ENCODE peak calls at places on chromosomes 1 and 21, in five cellular contexts. P is OCI-LY7; Q is mesothelial cell of epicardium; W is effector memory CD8-positive, alpha-beta T cell; K is iPS-NIHi11. J is an unnamed sample.

GRCh38 chr1:53681647-53682368 is 57.2 kb downstream of the GLIS1 start:
- DNase-seq in Q (peak; percentile 71), K (peak; percentile 88), W (peak; percentile 39), P (peak; percentile 40), J (peak; percentile 90)

GRCh38 chr1:232622378-232622777 is 7.6 kb downstream of the SIPA1L2 start:
- DNase-seq in Q (no peak), K (no peak), P (no peak), W (no peak), J (no peak)

GRCh38 chr1:114269539-114269938 is 115.9 kb upstream of the SYT6 start:
- DNase-seq in K (no peak), P (no peak), W (no peak), Q (no peak), J (no peak)

GRCh38 chr1:62054188-62054587 is 140.5 kb upstream of the L1TD1 start:
- DNase-seq in Q (no peak), W (no peak), K (no peak), P (no peak), J (no peak)

GRCh38 chr21:36265431-36265830 is 54.6 kb upstream of the MORC3 start:
- DNase-seq in W (no peak), Q (no peak), K (no peak), P (no peak), J (no peak)

GRCh38 chr21:31184462-31184861 is 146.2 kb upstream of the KRTAP19-8 start:
- DNase-seq in P (no peak), W (no peak), K (no peak), Q (no peak), J (peak; percentile 46)

GRCh38 chr1:202462342-202463076 is 114.0 kb downstream of the PPP1R12B start:
- DNase-seq in K (no peak), P (no peak), Q (no peak), W (no peak), J (no peak)

GRCh38 chr1:222547944-222548671 is at the start of gene HHIPL2:
- DNase-seq in W (no peak), Q (no peak), K (no peak), P (no peak), J (peak; percentile 65)

GRCh38 chr1:75567212-75567611 is 43.7 kb downstream of the SLC44A5 start:
- DNase-seq in K (no peak), P (no peak), W (no peak), Q (no peak), J (no peak)

GRCh38 chr1:77220687-77221463 is 1.6 kb upstream of the PIGK start:
- DNase-seq in K (no peak), P (no peak), W (no peak), Q (no peak), J (no peak)

GRCh38 chr1:86997538-86997937 is 83.1 kb downstream of the HS2ST1 start:
- DNase-seq in K (no peak), P (no peak), W (no peak), Q (no peak), J (no peak)

GRCh38 chr1:93716974-93717373 is 35.3 kb upstream of the BCAR3 start:
- DNase-seq in W (no peak), P (no peak), K (no peak), Q (no peak), J (peak; percentile 63)

GRCh38 chr1:156584813-156585212 is 5.3 kb downstream of the TTC24 start:
- DNase-seq in P (peak; percentile 67), W (no peak), Q (no peak), K (peak; percentile 75), J (peak; percentile 65)

GRCh38 chr1:234208351-234208750 is 164.9 kb upstream of the COA6 start:
- DNase-seq in Q (no peak), P (no peak), W (no peak), K (no peak), J (no peak)

GRCh38 chr1:232984577-232985425 is 34.4 kb downstream of the NTPCR start:
- DNase-seq in W (no peak), Q (no peak), P (no peak), K (no peak), J (no peak)

GRCh38 chr1:22804969-22805671 is 94.5 kb downstream of the EPHB2 start:
- DNase-seq in Q (no peak), P (no peak), K (peak; percentile 57), W (no peak), J (no peak)

GRCh38 chr1:118815909-118816308 is 172.2 kb downstream of the TBX15 start:
- DNase-seq in W (no peak), Q (no peak), K (no peak), P (no peak), J (no peak)

GRCh38 chr1:180183426-180183825 is 28.8 kb downstream of the QSOX1 start:
- DNase-seq in Q (no peak), K (no peak), P (no peak), W (no peak), J (no peak)